ENCODE peak calls at places on chromosomes 11 and 22, in seven cellular contexts. B, U, O, H, E, P and X are unnamed samples.

GRCh38 chr11:96014234-96014633 is 90.3 kb upstream of the MTMR2 start:
- DNase-seq in B (no peak), H (no peak), P (no peak), O (no peak), U (no peak), E (no peak), X (peak; percentile 81)

GRCh38 chr11:45593992-45594391 is 71.4 kb downstream of the CHST1 start:
- DNase-seq in O (no peak), P (no peak), H (no peak), B (no peak), E (no peak), U (peak; percentile 17), X (no peak)

GRCh38 chr11:14974723-14975587 is 2.8 kb upstream of the CALCA start:
- DNase-seq in P (no peak), E (no peak), U (peak; percentile 39), H (no peak), O (no peak), B (no peak), X (peak; percentile 39)

GRCh38 chr22:25492950-25493790 is 71.3 kb upstream of the GRK3 start:
- DNase-seq in U (no peak), B (no peak), O (no peak), E (no peak), P (no peak), H (no peak), X (no peak)

GRCh38 chr11:69799582-69799981 is 19.6 kb downstream of the FGF3 start:
- DNase-seq in O (no peak), P (no peak), U (peak; percentile 77), B (no peak), E (no peak), H (no peak), X (peak; percentile 53)

GRCh38 chr11:69691449-69691848 is 12.4 kb downstream of the FGF19 start:
- DNase-seq in P (no peak), B (peak; percentile 19), O (no peak), H (no peak), U (no peak), E (no peak), X (no peak)

GRCh38 chr22:37930270-37930951 is 23.0 kb downstream of the C22orf23 start:
- DNase-seq in P (no peak), O (peak; percentile 86), B (no peak), U (peak; percentile 51), H (no peak), E (no peak), X (no peak)

GRCh38 chr11:73343076-73343833 is 32.9 kb upstream of the RELT start:
- DNase-seq in O (no peak), B (no peak), U (no peak), E (no peak), H (no peak), P (no peak), X (no peak)

GRCh38 chr11:63961608-63962412 is 12.6 kb upstream of the COX8A start:
- DNase-seq in B (no peak), U (no peak), O (no peak), E (peak; percentile 46), P (no peak), H (peak; percentile 48), X (peak; percentile 35)

GRCh38 chr11:33089776-33090175 is 50.4 kb downstream of the TCP11L1 start:
- DNase-seq in U (no peak), B (no peak), P (no peak), H (no peak), O (no peak), E (no peak), X (peak; percentile 7)

GRCh38 chr11:44595964-44596381 is 30.5 kb downstream of the CD82 start:
- DNase-seq in B (no peak), E (peak; percentile 51), O (no peak), P (no peak), H (no peak), U (no peak), X (no peak)

GRCh38 chr11:63610604-63611394 is 3.4 kb downstream of the PLAAT3 start:
- DNase-seq in B (no peak), P (no peak), O (no peak), H (no peak), U (no peak), E (no peak), X (peak; percentile 33)

GRCh38 chr22:42925598-42925997 is 68.5 kb upstream of the ARFGAP3 start:
- DNase-seq in P (no peak), H (no peak), B (no peak), U (no peak), E (no peak), O (no peak), X (no peak)